ENCODE peak calls at places on chromosomes 6 and 20, in five cellular contexts. One of them, this sample, is unnamed.

GRCh38 chr20:8545212-8545611 is 413.1 kb downstream of the PLCB1 start:
- DNase-seq in sciatic nerve: no peak
- DNase-seq in stimulated activated CD8-positive, alpha-beta memory T cell treated with anti-CD3 and anti-CD28 coated beads, Interleukin-15, amount 100 ng/mL, for 4 hours: no peak
- DNase-seq in GM12892: no peak
- DNase-seq in T-cell: no peak
- DNase-seq in this sample: no peak

GRCh38 chr6:37239950-37240713 is 17.4 kb upstream of the TBC1D22B start:
- DNase-seq in T-cell: peak; percentile 47
- DNase-seq in stimulated activated CD8-positive, alpha-beta memory T cell treated with anti-CD3 and anti-CD28 coated beads, Interleukin-15, amount 100 ng/mL, for 4 hours: peak; percentile 48
- DNase-seq in sciatic nerve: peak; percentile 92
- DNase-seq in GM12892: peak; percentile 27
- DNase-seq in this sample: peak; percentile 79

GRCh38 chr6:28353981-28354676 is 4.4 kb downstream of the ZKSCAN3 start:
- DNase-seq in T-cell: no peak
- DNase-seq in stimulated activated CD8-positive, alpha-beta memory T cell treated with anti-CD3 and anti-CD28 coated beads, Interleukin-15, amount 100 ng/mL, for 4 hours: no peak
- DNase-seq in sciatic nerve: peak; percentile 66
- DNase-seq in GM12892: no peak
- DNase-seq in this sample: peak; percentile 86

GRCh38 chr20:10949930-10950783 is 276.4 kb upstream of the JAG1 start:
- DNase-seq in sciatic nerve: no peak
- DNase-seq in stimulated activated CD8-positive, alpha-beta memory T cell treated with anti-CD3 and anti-CD28 coated beads, Interleukin-15, amount 100 ng/mL, for 4 hours: no peak
- DNase-seq in T-cell: no peak
- DNase-seq in GM12892: no peak
- DNase-seq in this sample: no peak

GRCh38 chr6:150633466-150633795 is 33.7 kb downstream of the PLEKHG1 start:
- DNase-seq in sciatic nerve: no peak
- DNase-seq in T-cell: no peak
- DNase-seq in GM12892: no peak
- DNase-seq in stimulated activated CD8-positive, alpha-beta memory T cell treated with anti-CD3 and anti-CD28 coated beads, Interleukin-15, amount 100 ng/mL, for 4 hours: no peak
- DNase-seq in this sample: no peak

GRCh38 chr20:43894531-43894930 is 20.1 kb upstream of the TOX2 start:
- DNase-seq in T-cell: no peak
- DNase-seq in sciatic nerve: no peak
- DNase-seq in GM12892: no peak
- DNase-seq in stimulated activated CD8-positive, alpha-beta memory T cell treated with anti-CD3 and anti-CD28 coated beads, Interleukin-15, amount 100 ng/mL, for 4 hours: no peak
- DNase-seq in this sample: no peak

GRCh38 chr6:96826865-96827264 is 10.4 kb downstream of the GPR63 start:
- DNase-seq in stimulated activated CD8-positive, alpha-beta memory T cell treated with anti-CD3 and anti-CD28 coated beads, Interleukin-15, amount 100 ng/mL, for 4 hours: no peak
- DNase-seq in GM12892: no peak
- DNase-seq in sciatic nerve: no peak
- DNase-seq in T-cell: no peak
- DNase-seq in this sample: no peak

GRCh38 chr6:139303176-139303575 is 11.4 kb upstream of the TXLNB start:
- DNase-seq in T-cell: no peak
- DNase-seq in sciatic nerve: no peak
- DNase-seq in GM12892: no peak
- DNase-seq in stimulated activated CD8-positive, alpha-beta memory T cell treated with anti-CD3 and anti-CD28 coated beads, Interleukin-15, amount 100 ng/mL, for 4 hours: no peak
- DNase-seq in this sample: no peak

GRCh38 chr20:33291830-33292355 is 8.9 kb downstream of the BPIFB1 start:
- DNase-seq in stimulated activated CD8-positive, alpha-beta memory T cell treated with anti-CD3 and anti-CD28 coated beads, Interleukin-15, amount 100 ng/mL, for 4 hours: peak; percentile 21
- DNase-seq in sciatic nerve: peak; percentile 66
- DNase-seq in GM12892: peak; percentile 63
- DNase-seq in T-cell: peak; percentile 40
- DNase-seq in this sample: peak; percentile 34

GRCh38 chr6:73085362-73085975 is 139.8 kb downstream of the KHDC1L start:
- DNase-seq in T-cell: no peak
- DNase-seq in GM12892: no peak
- DNase-seq in stimulated activated CD8-positive, alpha-beta memory T cell treated with anti-CD3 and anti-CD28 coated beads, Interleukin-15, amount 100 ng/mL, for 4 hours: no peak
- DNase-seq in sciatic nerve: no peak
- DNase-seq in this sample: no peak

GRCh38 chr6:3915076-3915791 is 66.1 kb downstream of the FAM50B start:
- DNase-seq in T-cell: peak; percentile 6
- DNase-seq in GM12892: no peak
- DNase-seq in stimulated activated CD8-positive, alpha-beta memory T cell treated with anti-CD3 and anti-CD28 coated beads, Interleukin-15, amount 100 ng/mL, for 4 hours: no peak
- DNase-seq in sciatic nerve: no peak
- DNase-seq in this sample: no peak

GRCh38 chr6:158314737-158315136 is 2.5 kb downstream of the TULP4 start:
- DNase-seq in GM12892: no peak
- DNase-seq in T-cell: no peak
- DNase-seq in stimulated activated CD8-positive, alpha-beta memory T cell treated with anti-CD3 and anti-CD28 coated beads, Interleukin-15, amount 100 ng/mL, for 4 hours: no peak
- DNase-seq in sciatic nerve: no peak
- DNase-seq in this sample: no peak

GRCh38 chr20:57807418-57808265 is 97.8 kb upstream of the PMEPA1 start:
- DNase-seq in sciatic nerve: no peak
- DNase-seq in stimulated activated CD8-positive, alpha-beta memory T cell treated with anti-CD3 and anti-CD28 coated beads, Interleukin-15, amount 100 ng/mL, for 4 hours: no peak
- DNase-seq in T-cell: no peak
- DNase-seq in GM12892: no peak
- DNase-seq in this sample: no peak

GRCh38 chr6:51844391-51844735 is 243.1 kb downstream of the PKHD1 start:
- DNase-seq in stimulated activated CD8-positive, alpha-beta memory T cell treated with anti-CD3 and anti-CD28 coated beads, Interleukin-15, amount 100 ng/mL, for 4 hours: no peak
- DNase-seq in GM12892: no peak
- DNase-seq in T-cell: no peak
- DNase-seq in sciatic nerve: no peak
- DNase-seq in this sample: no peak

GRCh38 chr6:109349419-109349987 is 32.8 kb downstream of the CD164 start:
- DNase-seq in GM12892: no peak
- DNase-seq in T-cell: no peak
- DNase-seq in stimulated activated CD8-positive, alpha-beta memory T cell treated with anti-CD3 and anti-CD28 coated beads, Interleukin-15, amount 100 ng/mL, for 4 hours: no peak
- DNase-seq in sciatic nerve: no peak
- DNase-seq in this sample: peak; percentile 90

GRCh38 chr6:100260584-100260983 is 204.1 kb downstream of the SIM1 start:
- DNase-seq in GM12892: no peak
- DNase-seq in sciatic nerve: no peak
- DNase-seq in stimulated activated CD8-positive, alpha-beta memory T cell treated with anti-CD3 and anti-CD28 coated beads, Interleukin-15, amount 100 ng/mL, for 4 hours: no peak
- DNase-seq in T-cell: no peak
- DNase-seq in this sample: no peak

GRCh38 chr20:51687071-51687470 is 81.1 kb downstream of the ATP9A start:
- DNase-seq in GM12892: no peak
- DNase-seq in sciatic nerve: no peak
- DNase-seq in T-cell: no peak
- DNase-seq in stimulated activated CD8-positive, alpha-beta memory T cell treated with anti-CD3 and anti-CD28 coated beads, Interleukin-15, amount 100 ng/mL, for 4 hours: no peak
- DNase-seq in this sample: no peak

GRCh38 chr6:116384727-116385461 is 14.1 kb downstream of the DSE start:
- DNase-seq in GM12892: no peak
- DNase-seq in T-cell: no peak
- DNase-seq in sciatic nerve: no peak
- DNase-seq in stimulated activated CD8-positive, alpha-beta memory T cell treated with anti-CD3 and anti-CD28 coated beads, Interleukin-15, amount 100 ng/mL, for 4 hours: no peak
- DNase-seq in this sample: no peak

GRCh38 chr6:170087946-170088348 is 202.9 kb downstream of the DLL1 start:
- DNase-seq in T-cell: peak; percentile 24
- DNase-seq in GM12892: peak; percentile 68
- DNase-seq in stimulated activated CD8-positive, alpha-beta memory T cell treated with anti-CD3 and anti-CD28 coated beads, Interleukin-15, amount 100 ng/mL, for 4 hours: peak; percentile 22
- DNase-seq in sciatic nerve: peak; percentile 59
- DNase-seq in this sample: no peak

GRCh38 chr6:29743568-29743967 is 20.3 kb downstream of the HLA-F start:
- DNase-seq in stimulated activated CD8-positive, alpha-beta memory T cell treated with anti-CD3 and anti-CD28 coated beads, Interleukin-15, amount 100 ng/mL, for 4 hours: no peak
- DNase-seq in GM12892: no peak
- DNase-seq in T-cell: no peak
- DNase-seq in sciatic nerve: no peak
- DNase-seq in this sample: no peak

GRCh38 chr6:111210074-111210729 is 122.9 kb downstream of the SLC16A10 start:
- DNase-seq in GM12892: peak; percentile 17
- DNase-seq in stimulated activated CD8-positive, alpha-beta memory T cell treated with anti-CD3 and anti-CD28 coated beads, Interleukin-15, amount 100 ng/mL, for 4 hours: no peak
- DNase-seq in sciatic nerve: no peak
- DNase-seq in T-cell: no peak
- DNase-seq in this sample: peak; percentile 75

GRCh38 chr6:166503167-166503744 is 83.2 kb downstream of the RAMACL start:
- DNase-seq in GM12892: no peak
- DNase-seq in sciatic nerve: no peak
- DNase-seq in T-cell: no peak
- DNase-seq in stimulated activated CD8-positive, alpha-beta memory T cell treated with anti-CD3 and anti-CD28 coated beads, Interleukin-15, amount 100 ng/mL, for 4 hours: no peak
- DNase-seq in this sample: no peak

GRCh38 chr20:50737352-50737751 is 6.0 kb downstream of the PARD6B start:
- DNase-seq in GM12892: no peak
- DNase-seq in sciatic nerve: no peak
- DNase-seq in stimulated activated CD8-positive, alpha-beta memory T cell treated with anti-CD3 and anti-CD28 coated beads, Interleukin-15, amount 100 ng/mL, for 4 hours: no peak
- DNase-seq in T-cell: no peak
- DNase-seq in this sample: no peak

GRCh38 chr20:13142143-13142542 is 78.9 kb upstream of the ISM1 start:
- DNase-seq in GM12892: no peak
- DNase-seq in sciatic nerve: no peak
- DNase-seq in T-cell: no peak
- DNase-seq in stimulated activated CD8-positive, alpha-beta memory T cell treated with anti-CD3 and anti-CD28 coated beads, Interleukin-15, amount 100 ng/mL, for 4 hours: no peak
- DNase-seq in this sample: no peak

GRCh38 chr6:128557086-128557485 is 36.7 kb upstream of the PTPRK start:
- DNase-seq in stimulated activated CD8-positive, alpha-beta memory T cell treated with anti-CD3 and anti-CD28 coated beads, Interleukin-15, amount 100 ng/mL, for 4 hours: no peak
- DNase-seq in GM12892: no peak
- DNase-seq in T-cell: no peak
- DNase-seq in sciatic nerve: no peak
- DNase-seq in this sample: no peak

GRCh38 chr6:158029668-158030230 is 48.1 kb downstream of the SYNJ2 start:
- DNase-seq in GM12892: no peak
- DNase-seq in stimulated activated CD8-positive, alpha-beta memory T cell treated with anti-CD3 and anti-CD28 coated beads, Interleukin-15, amount 100 ng/mL, for 4 hours: no peak
- DNase-seq in sciatic nerve: no peak
- DNase-seq in T-cell: no peak
- DNase-seq in this sample: no peak

GRCh38 chr6:35602133-35602946 is 86.4 kb downstream of the FKBP5 start:
- DNase-seq in GM12892: no peak
- DNase-seq in stimulated activated CD8-positive, alpha-beta memory T cell treated with anti-CD3 and anti-CD28 coated beads, Interleukin-15, amount 100 ng/mL, for 4 hours: no peak
- DNase-seq in sciatic nerve: no peak
- DNase-seq in T-cell: peak; percentile 37
- DNase-seq in this sample: peak; percentile 12

GRCh38 chr6:74091133-74091793 is 395.3 kb downstream of the CD109 start:
- DNase-seq in GM12892: no peak
- DNase-seq in T-cell: no peak
- DNase-seq in sciatic nerve: no peak
- DNase-seq in stimulated activated CD8-positive, alpha-beta memory T cell treated with anti-CD3 and anti-CD28 coated beads, Interleukin-15, amount 100 ng/mL, for 4 hours: no peak
- DNase-seq in this sample: peak; percentile 20

GRCh38 chr6:20873425-20874190 is 339.4 kb downstream of the CDKAL1 start:
- DNase-seq in T-cell: no peak
- DNase-seq in GM12892: no peak
- DNase-seq in stimulated activated CD8-positive, alpha-beta memory T cell treated with anti-CD3 and anti-CD28 coated beads, Interleukin-15, amount 100 ng/mL, for 4 hours: no peak
- DNase-seq in sciatic nerve: no peak
- DNase-seq in this sample: no peak

GRCh38 chr6:95795927-95796326 is 218.6 kb downstream of the MANEA start:
- DNase-seq in stimulated activated CD8-positive, alpha-beta memory T cell treated with anti-CD3 and anti-CD28 coated beads, Interleukin-15, amount 100 ng/mL, for 4 hours: no peak
- DNase-seq in GM12892: no peak
- DNase-seq in sciatic nerve: no peak
- DNase-seq in T-cell: no peak
- DNase-seq in this sample: no peak

GRCh38 chr20:35463455-35464300 is 8.3 kb downstream of the CEP250 start:
- DNase-seq in sciatic nerve: no peak
- DNase-seq in GM12892: no peak
- DNase-seq in T-cell: peak; percentile 49
- DNase-seq in stimulated activated CD8-positive, alpha-beta memory T cell treated with anti-CD3 and anti-CD28 coated beads, Interleukin-15, amount 100 ng/mL, for 4 hours: no peak
- DNase-seq in this sample: peak; percentile 18

GRCh38 chr6:112780498-112781096 is 433.5 kb downstream of the RFPL4B start:
- DNase-seq in T-cell: no peak
- DNase-seq in sciatic nerve: peak; percentile 87
- DNase-seq in GM12892: peak; percentile 1
- DNase-seq in stimulated activated CD8-positive, alpha-beta memory T cell treated with anti-CD3 and anti-CD28 coated beads, Interleukin-15, amount 100 ng/mL, for 4 hours: no peak
- DNase-seq in this sample: peak; percentile 17

GRCh38 chr6:138109042-138109997 is 2.1 kb upstream of the PERP start:
- DNase-seq in sciatic nerve: peak; percentile 81
- DNase-seq in GM12892: peak; percentile 13
- DNase-seq in T-cell: peak; percentile 55
- DNase-seq in stimulated activated CD8-positive, alpha-beta memory T cell treated with anti-CD3 and anti-CD28 coated beads, Interleukin-15, amount 100 ng/mL, for 4 hours: peak; percentile 37
- DNase-seq in this sample: peak; percentile 67

GRCh38 chr6:166300357-166300987 is 7.7 kb downstream of the PRR18 start:
- DNase-seq in stimulated activated CD8-positive, alpha-beta memory T cell treated with anti-CD3 and anti-CD28 coated beads, Interleukin-15, amount 100 ng/mL, for 4 hours: no peak
- DNase-seq in GM12892: no peak
- DNase-seq in T-cell: no peak
- DNase-seq in sciatic nerve: no peak
- DNase-seq in this sample: no peak

GRCh38 chr20:2763186-2763585 is 37.2 kb downstream of the CPXM1 start:
- DNase-seq in stimulated activated CD8-positive, alpha-beta memory T cell treated with anti-CD3 and anti-CD28 coated beads, Interleukin-15, amount 100 ng/mL, for 4 hours: no peak
- DNase-seq in sciatic nerve: no peak
- DNase-seq in T-cell: no peak
- DNase-seq in GM12892: no peak
- DNase-seq in this sample: no peak

GRCh38 chr6:53728570-53729194 is 63.1 kb upstream of the KLHL31 start:
- DNase-seq in GM12892: peak; percentile 27
- DNase-seq in stimulated activated CD8-positive, alpha-beta memory T cell treated with anti-CD3 and anti-CD28 coated beads, Interleukin-15, amount 100 ng/mL, for 4 hours: no peak
- DNase-seq in T-cell: peak; percentile 42
- DNase-seq in sciatic nerve: peak; percentile 78
- DNase-seq in this sample: peak; percentile 45